ENCODE peak calls at places on chromosomes 13 and 19, in six cellular contexts. One of them, this sample, is unnamed.

GRCh38 chr19:19745496-19746285 is 12.8 kb upstream of the ZNF14 start:
- DNase-seq in B cell: peak
- DNase-seq in activated effector memory CD4-positive, alpha-beta T cell treated with Interleukin-2 at 50 U/mL for 16 hours: no peak
- DNase-seq in activated T-helper 1 cell treated with anti-CD3 and anti-CD28 coated beads, Interleukin-2, amount 50 U/mL, for 16 hours: no peak
- DNase-seq in foreskin fibroblast: no peak
- DNase-seq in stimulated activated CD4-positive, alpha-beta T cell treated with anti-CD3 and anti-CD28 coated beads, TNF-alpha, amount 100 ng/mL, for 24 hours: no peak
- DNase-seq in this sample: no peak

GRCh38 chr19:51784922-51785690 is 9.9 kb upstream of the FPR3 start:
- DNase-seq in B cell: no peak
- DNase-seq in activated effector memory CD4-positive, alpha-beta T cell treated with Interleukin-2 at 50 U/mL for 16 hours: no peak
- DNase-seq in activated T-helper 1 cell treated with anti-CD3 and anti-CD28 coated beads, Interleukin-2, amount 50 U/mL, for 16 hours: peak
- DNase-seq in foreskin fibroblast: peak
- DNase-seq in stimulated activated CD4-positive, alpha-beta T cell treated with anti-CD3 and anti-CD28 coated beads, TNF-alpha, amount 100 ng/mL, for 24 hours: peak
- DNase-seq in this sample: no peak

GRCh38 chr19:58154287-58154678 is 3.7 kb upstream of the ZNF329 start:
- DNase-seq in B cell: no peak
- DNase-seq in activated effector memory CD4-positive, alpha-beta T cell treated with Interleukin-2 at 50 U/mL for 16 hours: no peak
- DNase-seq in activated T-helper 1 cell treated with anti-CD3 and anti-CD28 coated beads, Interleukin-2, amount 50 U/mL, for 16 hours: no peak
- DNase-seq in foreskin fibroblast: peak
- DNase-seq in stimulated activated CD4-positive, alpha-beta T cell treated with anti-CD3 and anti-CD28 coated beads, TNF-alpha, amount 100 ng/mL, for 24 hours: no peak
- DNase-seq in this sample: peak

GRCh38 chr19:7779631-7780486 is 16.8 kb downstream of the CLEC4M start:
- DNase-seq in B cell: no peak
- DNase-seq in activated effector memory CD4-positive, alpha-beta T cell treated with Interleukin-2 at 50 U/mL for 16 hours: no peak
- DNase-seq in activated T-helper 1 cell treated with anti-CD3 and anti-CD28 coated beads, Interleukin-2, amount 50 U/mL, for 16 hours: no peak
- DNase-seq in foreskin fibroblast: no peak
- DNase-seq in stimulated activated CD4-positive, alpha-beta T cell treated with anti-CD3 and anti-CD28 coated beads, TNF-alpha, amount 100 ng/mL, for 24 hours: no peak
- DNase-seq in this sample: no peak

GRCh38 chr13:20782116-20782708 is 8.5 kb upstream of the EEF1AKMT1 start:
- DNase-seq in B cell: no peak
- DNase-seq in activated effector memory CD4-positive, alpha-beta T cell treated with Interleukin-2 at 50 U/mL for 16 hours: no peak
- DNase-seq in activated T-helper 1 cell treated with anti-CD3 and anti-CD28 coated beads, Interleukin-2, amount 50 U/mL, for 16 hours: no peak
- DNase-seq in foreskin fibroblast: no peak
- DNase-seq in stimulated activated CD4-positive, alpha-beta T cell treated with anti-CD3 and anti-CD28 coated beads, TNF-alpha, amount 100 ng/mL, for 24 hours: no peak
- DNase-seq in this sample: no peak

GRCh38 chr13:49466240-49466914 is 22.3 kb downstream of the SETDB2 start:
- DNase-seq in B cell: no peak
- DNase-seq in activated effector memory CD4-positive, alpha-beta T cell treated with Interleukin-2 at 50 U/mL for 16 hours: no peak
- DNase-seq in activated T-helper 1 cell treated with anti-CD3 and anti-CD28 coated beads, Interleukin-2, amount 50 U/mL, for 16 hours: no peak
- DNase-seq in foreskin fibroblast: no peak
- DNase-seq in stimulated activated CD4-positive, alpha-beta T cell treated with anti-CD3 and anti-CD28 coated beads, TNF-alpha, amount 100 ng/mL, for 24 hours: no peak
- DNase-seq in this sample: no peak

GRCh38 chr19:58562126-58563033 is 4.0 kb upstream of the UBE2M start:
- DNase-seq in B cell: peak
- DNase-seq in activated effector memory CD4-positive, alpha-beta T cell treated with Interleukin-2 at 50 U/mL for 16 hours: no peak
- DNase-seq in activated T-helper 1 cell treated with anti-CD3 and anti-CD28 coated beads, Interleukin-2, amount 50 U/mL, for 16 hours: no peak
- DNase-seq in foreskin fibroblast: peak
- DNase-seq in stimulated activated CD4-positive, alpha-beta T cell treated with anti-CD3 and anti-CD28 coated beads, TNF-alpha, amount 100 ng/mL, for 24 hours: no peak
- DNase-seq in this sample: no peak

GRCh38 chr13:42740753-42741152 is 40.6 kb upstream of the FAM216B start:
- DNase-seq in B cell: no peak
- DNase-seq in activated effector memory CD4-positive, alpha-beta T cell treated with Interleukin-2 at 50 U/mL for 16 hours: no peak
- DNase-seq in activated T-helper 1 cell treated with anti-CD3 and anti-CD28 coated beads, Interleukin-2, amount 50 U/mL, for 16 hours: no peak
- DNase-seq in foreskin fibroblast: peak
- DNase-seq in stimulated activated CD4-positive, alpha-beta T cell treated with anti-CD3 and anti-CD28 coated beads, TNF-alpha, amount 100 ng/mL, for 24 hours: no peak
- DNase-seq in this sample: peak

GRCh38 chr19:55635334-55635717 is 5.5 kb upstream of the ZNF580 start:
- DNase-seq in B cell: peak
- DNase-seq in activated effector memory CD4-positive, alpha-beta T cell treated with Interleukin-2 at 50 U/mL for 16 hours: no peak
- DNase-seq in activated T-helper 1 cell treated with anti-CD3 and anti-CD28 coated beads, Interleukin-2, amount 50 U/mL, for 16 hours: no peak
- DNase-seq in foreskin fibroblast: no peak
- DNase-seq in stimulated activated CD4-positive, alpha-beta T cell treated with anti-CD3 and anti-CD28 coated beads, TNF-alpha, amount 100 ng/mL, for 24 hours: no peak
- DNase-seq in this sample: no peak

GRCh38 chr13:99736541-99736940 is 235.0 kb downstream of the ZIC5 start:
- DNase-seq in B cell: no peak
- DNase-seq in activated effector memory CD4-positive, alpha-beta T cell treated with Interleukin-2 at 50 U/mL for 16 hours: no peak
- DNase-seq in activated T-helper 1 cell treated with anti-CD3 and anti-CD28 coated beads, Interleukin-2, amount 50 U/mL, for 16 hours: no peak
- DNase-seq in foreskin fibroblast: no peak
- DNase-seq in stimulated activated CD4-positive, alpha-beta T cell treated with anti-CD3 and anti-CD28 coated beads, TNF-alpha, amount 100 ng/mL, for 24 hours: no peak
- DNase-seq in this sample: no peak

GRCh38 chr13:73477441-73477840 is 418.6 kb downstream of the KLF5 start:
- DNase-seq in B cell: no peak
- DNase-seq in activated effector memory CD4-positive, alpha-beta T cell treated with Interleukin-2 at 50 U/mL for 16 hours: no peak
- DNase-seq in activated T-helper 1 cell treated with anti-CD3 and anti-CD28 coated beads, Interleukin-2, amount 50 U/mL, for 16 hours: no peak
- DNase-seq in foreskin fibroblast: no peak
- DNase-seq in stimulated activated CD4-positive, alpha-beta T cell treated with anti-CD3 and anti-CD28 coated beads, TNF-alpha, amount 100 ng/mL, for 24 hours: no peak
- DNase-seq in this sample: no peak

GRCh38 chr13:63741029-63741813 is 2325.6 kb upstream of the PCDH20 start:
- DNase-seq in B cell: no peak
- DNase-seq in activated effector memory CD4-positive, alpha-beta T cell treated with Interleukin-2 at 50 U/mL for 16 hours: no peak
- DNase-seq in activated T-helper 1 cell treated with anti-CD3 and anti-CD28 coated beads, Interleukin-2, amount 50 U/mL, for 16 hours: no peak
- DNase-seq in foreskin fibroblast: no peak
- DNase-seq in stimulated activated CD4-positive, alpha-beta T cell treated with anti-CD3 and anti-CD28 coated beads, TNF-alpha, amount 100 ng/mL, for 24 hours: no peak
- DNase-seq in this sample: peak